ENCODE peak calls at places on chromosomes 2 and 18, in five cellular contexts. One of them, this sample, is unnamed.

GRCh38 chr18:27879540-27879939 is 297.4 kb downstream of the CDH2 start:
- DNase-seq in GM23338: no peak
- DNase-seq in hepatocyte: no peak
- DNase-seq in PC-3: no peak
- DNase-seq in OCI-LY7: no peak
- DNase-seq in this sample: no peak

GRCh38 chr18:35470440-35470839 is 27.3 kb downstream of the INO80C start:
- DNase-seq in GM23338: no peak
- DNase-seq in hepatocyte: no peak
- DNase-seq in PC-3: no peak
- DNase-seq in OCI-LY7: no peak
- DNase-seq in this sample: no peak

GRCh38 chr18:44241041-44241440 is 439.6 kb upstream of the SETBP1 start:
- DNase-seq in GM23338: no peak
- DNase-seq in hepatocyte: no peak
- DNase-seq in PC-3: no peak
- DNase-seq in OCI-LY7: no peak
- DNase-seq in this sample: no peak

GRCh38 chr2:221562226-221562625 is 9.9 kb downstream of the EPHA4 start:
- DNase-seq in GM23338: no peak
- DNase-seq in hepatocyte: no peak
- DNase-seq in PC-3: no peak
- DNase-seq in OCI-LY7: no peak
- DNase-seq in this sample: no peak

GRCh38 chr2:24617431-24617830 is 126.4 kb downstream of the NCOA1 start:
- DNase-seq in GM23338: no peak
- DNase-seq in hepatocyte: no peak
- DNase-seq in PC-3: no peak
- DNase-seq in OCI-LY7: no peak
- DNase-seq in this sample: no peak

GRCh38 chr2:25161055-25161781 is 7.2 kb downstream of the POMC start:
- DNase-seq in GM23338: peak
- DNase-seq in hepatocyte: no peak
- DNase-seq in PC-3: no peak
- DNase-seq in OCI-LY7: no peak
- DNase-seq in this sample: no peak

GRCh38 chr2:1702186-1702565 is 42.1 kb downstream of the PXDN start:
- DNase-seq in GM23338: no peak
- DNase-seq in hepatocyte: no peak
- DNase-seq in PC-3: no peak
- DNase-seq in OCI-LY7: no peak
- DNase-seq in this sample: no peak

GRCh38 chr2:238344035-238344434 is 23.7 kb downstream of the TRAF3IP1 start:
- DNase-seq in GM23338: no peak
- DNase-seq in hepatocyte: no peak
- DNase-seq in PC-3: no peak
- DNase-seq in OCI-LY7: no peak
- DNase-seq in this sample: no peak

GRCh38 chr2:49490710-49491109 is 336.4 kb upstream of the FSHR start:
- DNase-seq in GM23338: peak
- DNase-seq in hepatocyte: peak
- DNase-seq in PC-3: peak
- DNase-seq in OCI-LY7: peak
- DNase-seq in this sample: peak

GRCh38 chr18:31977270-31977872 is 34.4 kb upstream of the TRAPPC8 start:
- DNase-seq in GM23338: peak
- DNase-seq in hepatocyte: peak
- DNase-seq in PC-3: peak
- DNase-seq in OCI-LY7: peak
- DNase-seq in this sample: peak

GRCh38 chr2:152647417-152648010 is 69.7 kb downstream of the PRPF40A start:
- DNase-seq in GM23338: peak
- DNase-seq in hepatocyte: peak
- DNase-seq in PC-3: no peak
- DNase-seq in OCI-LY7: no peak
- DNase-seq in this sample: peak

GRCh38 chr2:129716781-129717559 is 262.5 kb upstream of the RAB6C start:
- DNase-seq in GM23338: peak
- DNase-seq in hepatocyte: no peak
- DNase-seq in PC-3: no peak
- DNase-seq in OCI-LY7: no peak
- DNase-seq in this sample: no peak

GRCh38 chr18:77177009-77177408 is 44.4 kb upstream of the MBP start:
- DNase-seq in GM23338: no peak
- DNase-seq in hepatocyte: no peak
- DNase-seq in PC-3: peak
- DNase-seq in OCI-LY7: no peak
- DNase-seq in this sample: no peak

GRCh38 chr2:20609349-20609994 is 41.4 kb downstream of the HS1BP3 start:
- DNase-seq in GM23338: no peak
- DNase-seq in hepatocyte: peak
- DNase-seq in PC-3: peak
- DNase-seq in OCI-LY7: no peak
- DNase-seq in this sample: no peak

GRCh38 chr2:138274421-138275291 is 226.9 kb upstream of the SPOPL start:
- DNase-seq in GM23338: no peak
- DNase-seq in hepatocyte: no peak
- DNase-seq in PC-3: peak
- DNase-seq in OCI-LY7: no peak
- DNase-seq in this sample: no peak

GRCh38 chr18:3250237-3251107 is 2.9 kb downstream of the MYL12A start:
- DNase-seq in GM23338: no peak
- DNase-seq in hepatocyte: no peak
- DNase-seq in PC-3: peak
- DNase-seq in OCI-LY7: no peak
- DNase-seq in this sample: no peak

GRCh38 chr2:205696541-205697441 is 14.5 kb downstream of the NRP2 start:
- DNase-seq in GM23338: peak
- DNase-seq in hepatocyte: peak
- DNase-seq in PC-3: no peak
- DNase-seq in OCI-LY7: no peak
- DNase-seq in this sample: peak

GRCh38 chr18:59873616-59874015 is 26.2 kb upstream of the PMAIP1 start:
- DNase-seq in GM23338: no peak
- DNase-seq in hepatocyte: no peak
- DNase-seq in PC-3: no peak
- DNase-seq in OCI-LY7: no peak
- DNase-seq in this sample: no peak

GRCh38 chr18:9615973-9616559 is 1.7 kb upstream of the PPP4R1 start:
- DNase-seq in GM23338: peak
- DNase-seq in hepatocyte: no peak
- DNase-seq in PC-3: peak
- DNase-seq in OCI-LY7: no peak
- DNase-seq in this sample: no peak

GRCh38 chr2:85875613-85876012 is 13.2 kb downstream of the ST3GAL5 start:
- DNase-seq in GM23338: peak
- DNase-seq in hepatocyte: no peak
- DNase-seq in PC-3: no peak
- DNase-seq in OCI-LY7: no peak
- DNase-seq in this sample: no peak

GRCh38 chr2:3512086-3512485 is 7.2 kb downstream of the ADI1 start:
- DNase-seq in GM23338: peak
- DNase-seq in hepatocyte: no peak
- DNase-seq in PC-3: no peak
- DNase-seq in OCI-LY7: no peak
- DNase-seq in this sample: no peak

GRCh38 chr2:206558492-206558891 is 83.8 kb upstream of the FAM237A start:
- DNase-seq in GM23338: no peak
- DNase-seq in hepatocyte: no peak
- DNase-seq in PC-3: peak
- DNase-seq in OCI-LY7: no peak
- DNase-seq in this sample: no peak

GRCh38 chr18:44680271-44681038 is at the start of gene SETBP1:
- DNase-seq in GM23338: peak
- DNase-seq in hepatocyte: peak
- DNase-seq in PC-3: peak
- DNase-seq in OCI-LY7: peak
- DNase-seq in this sample: peak

GRCh38 chr18:2274613-2275012 is 296.7 kb downstream of the METTL4 start:
- DNase-seq in GM23338: no peak
- DNase-seq in hepatocyte: no peak
- DNase-seq in PC-3: no peak
- DNase-seq in OCI-LY7: no peak
- DNase-seq in this sample: no peak

GRCh38 chr18:26438980-26439379 is 109.4 kb downstream of the KCTD1 start:
- DNase-seq in GM23338: no peak
- DNase-seq in hepatocyte: no peak
- DNase-seq in PC-3: no peak
- DNase-seq in OCI-LY7: peak
- DNase-seq in this sample: no peak

GRCh38 chr2:172092716-172093415 is 7.6 kb downstream of the DLX1 start:
- DNase-seq in GM23338: peak
- DNase-seq in hepatocyte: no peak
- DNase-seq in PC-3: no peak
- DNase-seq in OCI-LY7: no peak
- DNase-seq in this sample: peak

GRCh38 chr2:25129901-25130520 is 38.4 kb downstream of the POMC start:
- DNase-seq in GM23338: no peak
- DNase-seq in hepatocyte: no peak
- DNase-seq in PC-3: no peak
- DNase-seq in OCI-LY7: no peak
- DNase-seq in this sample: no peak

GRCh38 chr2:229612395-229612971 is 101.9 kb downstream of the DNER start:
- DNase-seq in GM23338: no peak
- DNase-seq in hepatocyte: no peak
- DNase-seq in PC-3: no peak
- DNase-seq in OCI-LY7: no peak
- DNase-seq in this sample: no peak

GRCh38 chr2:176093889-176094232 is 1.3 kb downstream of the HOXD13 start:
- DNase-seq in GM23338: no peak
- DNase-seq in hepatocyte: no peak
- DNase-seq in PC-3: no peak
- DNase-seq in OCI-LY7: no peak
- DNase-seq in this sample: no peak

GRCh38 chr2:176091329-176092258 is 927 bp upstream of the HOXD13 start:
- DNase-seq in GM23338: peak
- DNase-seq in hepatocyte: no peak
- DNase-seq in PC-3: no peak
- DNase-seq in OCI-LY7: no peak
- DNase-seq in this sample: no peak

GRCh38 chr2:176090870-176091269 is 1.7 kb upstream of the HOXD13 start:
- DNase-seq in GM23338: peak
- DNase-seq in hepatocyte: no peak
- DNase-seq in PC-3: no peak
- DNase-seq in OCI-LY7: no peak
- DNase-seq in this sample: no peak

GRCh38 chr2:176093145-176093888 is 796 bp downstream of the HOXD13 start:
- DNase-seq in GM23338: no peak
- DNase-seq in hepatocyte: peak
- DNase-seq in PC-3: peak
- DNase-seq in OCI-LY7: no peak
- DNase-seq in this sample: peak

DNA sequence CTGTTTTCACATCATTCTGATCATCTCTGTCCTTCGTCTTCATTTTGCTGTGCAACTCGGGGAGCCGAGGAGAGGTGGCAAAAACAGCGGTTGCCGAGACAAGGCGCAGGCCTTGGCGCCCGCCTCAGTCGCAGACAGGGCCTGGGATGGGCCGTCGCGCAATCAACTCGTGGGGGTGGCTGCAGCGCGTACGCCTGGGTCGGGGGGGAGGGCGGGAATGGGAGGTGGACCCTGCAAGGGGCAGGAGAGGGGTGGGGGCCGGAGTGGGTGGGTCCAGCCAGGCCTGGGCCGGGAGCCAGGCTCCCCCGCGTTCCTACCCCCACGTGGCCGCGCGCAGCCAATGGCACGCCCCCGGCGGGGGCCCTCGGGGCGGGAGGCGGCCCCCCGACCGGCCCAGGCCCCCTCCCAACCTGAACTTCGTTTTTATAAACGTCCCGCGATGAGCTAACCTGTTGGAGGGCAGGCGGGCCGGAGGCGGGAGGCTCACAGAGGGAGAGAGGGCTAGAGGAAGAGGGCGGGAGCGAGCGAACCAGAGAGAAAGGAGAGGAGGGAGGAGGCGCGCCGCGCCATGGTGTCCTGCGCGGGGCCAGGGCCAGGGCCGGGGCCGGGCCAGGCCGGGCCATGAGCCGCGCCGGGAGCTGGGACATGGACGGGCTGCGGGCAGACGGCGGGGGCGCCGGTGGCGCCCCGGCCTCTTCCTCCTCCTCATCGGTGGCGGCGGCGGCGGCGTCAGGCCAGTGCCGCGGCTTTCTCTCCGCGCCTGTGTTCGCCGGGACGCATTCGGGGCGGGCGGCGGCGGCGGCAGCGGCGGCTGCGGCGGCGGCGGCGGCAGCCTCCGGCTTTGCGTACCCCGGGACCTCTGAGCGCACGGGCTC is at the start of gene HOXD13:
- DNase-seq in GM23338: peak
- DNase-seq in hepatocyte: peak
- DNase-seq in PC-3: no peak
- DNase-seq in OCI-LY7: no peak
- DNase-seq in this sample: peak
- H3K4me2 ChIP-seq in GM23338: peak
- H3K4me2 ChIP-seq in hepatocyte: peak
- H3K4me2 ChIP-seq in PC-3: peak
- H3K4me2 ChIP-seq in OCI-LY7: no peak
- H3K4me2 ChIP-seq in this sample: peak

DNA sequence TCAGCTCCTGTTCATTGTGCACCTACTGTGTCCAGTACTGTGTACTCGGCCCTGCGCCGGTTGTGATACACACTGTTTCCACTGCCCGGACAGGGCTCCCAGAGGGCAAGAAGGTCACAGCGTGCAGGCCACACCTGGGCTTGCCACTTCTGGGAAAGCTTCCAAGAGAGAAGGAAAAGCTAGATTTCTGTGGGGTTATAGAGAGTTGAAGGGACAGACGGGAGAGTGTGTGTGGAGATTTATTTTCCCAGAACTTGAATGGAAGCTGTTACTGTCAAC is 3.8 kb upstream of the CNDP1 start:
- DNase-seq in GM23338: no peak
- DNase-seq in hepatocyte: no peak
- DNase-seq in PC-3: no peak
- DNase-seq in OCI-LY7: no peak
- DNase-seq in this sample: no peak
- TF ChIP-seq CTCF in GM23338: no peak
- TF ChIP-seq CTCF in hepatocyte: no peak
- TF ChIP-seq CTCF in PC-3: no peak
- TF ChIP-seq CTCF in OCI-LY7: no peak
- TF ChIP-seq CTCF in this sample: no peak

GRCh38 chr2:120503793-120504571 is 158.0 kb downstream of the INHBB start:
- DNase-seq in GM23338: peak
- DNase-seq in hepatocyte: no peak
- DNase-seq in PC-3: peak
- DNase-seq in OCI-LY7: no peak
- DNase-seq in this sample: peak
- TF ChIP-seq EZH2phosphoT487 in GM23338: no peak
- TF ChIP-seq EZH2phosphoT487 in hepatocyte: no peak
- TF ChIP-seq EZH2phosphoT487 in PC-3: no peak
- TF ChIP-seq EZH2phosphoT487 in OCI-LY7: no peak
- TF ChIP-seq EZH2phosphoT487 in this sample: no peak

GRCh38 chr2:59887348-59887747 is 666.1 kb downstream of the BCL11A start:
- DNase-seq in GM23338: no peak
- DNase-seq in hepatocyte: no peak
- DNase-seq in PC-3: no peak
- DNase-seq in OCI-LY7: no peak
- DNase-seq in this sample: no peak
- H3K4me2 ChIP-seq in GM23338: no peak
- H3K4me2 ChIP-seq in hepatocyte: peak
- H3K4me2 ChIP-seq in PC-3: no peak
- H3K4me2 ChIP-seq in OCI-LY7: peak
- H3K4me2 ChIP-seq in this sample: no peak